ENCODE peak calls at places on chromosomes 12 and 14, in six cellular contexts. I, S, Q, N, E and B are unnamed samples.

GRCh38 chr12:103791350-103791920 is 49.6 kb downstream of the NT5DC3 start:
- DNase-seq in N (no peak), S (no peak), I (no peak), Q (no peak), E (no peak), B (no peak)

GRCh38 chr12:40154381-40154780 is 48.5 kb upstream of the SLC2A13 start:
- DNase-seq in E (no peak), I (no peak), N (no peak), Q (no peak), S (no peak), B (no peak)

GRCh38 chr14:76022991-76023390 is 37.4 kb downstream of the IFT43 start:
- DNase-seq in Q (no peak), E (no peak), N (no peak), S (no peak), I (no peak), B (no peak)

GRCh38 chr12:131827961-131828534 is at the start of gene MMP17:
- DNase-seq in Q (peak; percentile 85), I (no peak), E (peak; percentile 77), S (peak; percentile 68), N (no peak), B (peak; percentile 54)

GRCh38 chr14:101151930-101152310 is 248.4 kb upstream of the RTL1 start:
- DNase-seq in E (no peak), I (no peak), N (no peak), S (no peak), Q (no peak), B (no peak)

GRCh38 chr12:57846285-57846576 is 298 bp downstream of the CTDSP2 start:
- DNase-seq in I (no peak), S (no peak), E (no peak), Q (no peak), N (no peak), B (no peak)

GRCh38 chr12:96140110-96140509 is 54.1 kb upstream of the ELK3 start:
- DNase-seq in Q (no peak), I (no peak), N (no peak), E (no peak), S (no peak), B (no peak)

GRCh38 chr12:10634427-10634826 is 21.0 kb upstream of the MAGOHB start:
- DNase-seq in E (no peak), S (no peak), N (peak; percentile 3), Q (no peak), I (no peak), B (no peak)

GRCh38 chr12:43891856-43892574 is 56.1 kb downstream of the TMEM117 start:
- DNase-seq in Q (no peak), S (no peak), N (peak; percentile 5), I (no peak), E (no peak), B (no peak)

GRCh38 chr12:76422878-76423438 is 74.7 kb upstream of the BBS10 start:
- DNase-seq in S (no peak), N (no peak), E (no peak), I (no peak), Q (no peak), B (no peak)

GRCh38 chr14:89728964-89729363 is 225.6 kb downstream of the EFCAB11 start:
- DNase-seq in S (no peak), I (no peak), E (no peak), N (no peak), Q (no peak), B (no peak)

GRCh38 chr12:91515944-91516739 is 333.5 kb upstream of the DCN start:
- DNase-seq in N (no peak), I (no peak), E (no peak), Q (no peak), S (no peak), B (no peak)

GRCh38 chr14:67821121-67821520 is 1.5 kb downstream of the RAD51B start:
- DNase-seq in S (no peak), I (no peak), E (no peak), Q (no peak), N (no peak), B (no peak)

GRCh38 chr14:67817750-67818438 is 1.5 kb upstream of the ZFYVE26 start:
- DNase-seq in N (no peak), E (no peak), Q (no peak), S (no peak), I (no peak), B (no peak)

GRCh38 chr14:67820428-67820881 is 876 bp downstream of the RAD51B start:
- DNase-seq in N (peak; percentile 12), I (no peak), S (no peak), Q (peak; percentile 26), E (no peak), B (no peak)

GRCh38 chr14:67816326-67817009 is at the start of gene ZFYVE26:
- DNase-seq in N (peak; percentile 98), Q (peak; percentile 93), S (peak; percentile 64), I (peak; percentile 98), E (peak; percentile 90), B (peak; percentile 65)

GRCh38 chr14:67819563-67820411 is at the start of gene RAD51B:
- DNase-seq in E (peak; percentile 91), N (peak; percentile 76), Q (peak; percentile 87), I (peak; percentile 77), S (peak; percentile 35), B (peak; percentile 57)
- TF ChIP-seq POLR2A in E (no peak), N (peak; percentile 37), Q (peak; percentile 57), I (no peak), S (peak; percentile 32), B (peak; percentile 58)

DNA sequence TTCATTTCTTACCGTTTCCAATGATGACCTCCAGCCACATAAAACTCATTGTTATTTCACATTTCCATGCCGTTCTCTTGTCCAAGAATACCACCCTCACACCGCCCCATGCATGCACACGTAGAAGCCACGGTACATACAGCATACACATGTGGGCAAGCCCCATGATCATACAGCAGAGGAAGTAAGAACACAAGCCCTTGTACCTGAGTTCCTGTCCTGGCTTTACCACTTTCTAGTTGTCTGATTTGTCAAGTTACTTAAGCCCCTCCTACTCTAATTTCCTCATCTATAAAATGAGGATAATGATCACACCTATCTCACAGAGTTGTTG is 59.9 kb downstream of the DUSP16 start:
- DNase-seq in E (no peak), I (no peak), S (no peak), N (no peak), Q (no peak), B (no peak)
- TF ChIP-seq TAF1 in E (no peak), I (no peak), S (no peak), N (no peak), Q (no peak), B (no peak)

GRCh38 chr14:61323970-61324369 is 2.6 kb downstream of the PRKCH start:
- DNase-seq in Q (no peak), N (no peak), I (no peak), E (no peak), S (no peak), B (no peak)

GRCh38 chr14:61321385-61322010 is at the start of gene PRKCH:
- DNase-seq in E (peak; percentile 79), Q (peak; percentile 74), I (no peak), S (peak; percentile 78), N (peak; percentile 11), B (peak; percentile 55)

GRCh38 chr14:61322799-61323290 is 1.5 kb downstream of the PRKCH start:
- DNase-seq in E (no peak), Q (no peak), N (no peak), S (no peak), I (no peak), B (no peak)

GRCh38 chr14:61320806-61321384 is 484 bp upstream of the PRKCH start:
- DNase-seq in I (no peak), S (no peak), Q (no peak), N (no peak), E (no peak), B (no peak)

GRCh38 chr14:61322011-61322798 is 826 bp downstream of the PRKCH start:
- DNase-seq in N (no peak), S (no peak), I (no peak), E (peak; percentile 63), Q (no peak), B (no peak)
- TF ChIP-seq POLR2AphosphoS5 in N (no peak), S (no peak), I (no peak), E (no peak), Q (no peak), B (no peak)

GRCh38 chr14:29111554-29111953 is 345.0 kb downstream of the FOXG1 start:
- DNase-seq in I (no peak), E (no peak), Q (no peak), S (no peak), N (no peak), B (no peak)

GRCh38 chr14:29108908-29109307 is 342.3 kb downstream of the FOXG1 start:
- DNase-seq in N (no peak), Q (no peak), I (no peak), E (no peak), S (no peak), B (no peak)

DNA sequence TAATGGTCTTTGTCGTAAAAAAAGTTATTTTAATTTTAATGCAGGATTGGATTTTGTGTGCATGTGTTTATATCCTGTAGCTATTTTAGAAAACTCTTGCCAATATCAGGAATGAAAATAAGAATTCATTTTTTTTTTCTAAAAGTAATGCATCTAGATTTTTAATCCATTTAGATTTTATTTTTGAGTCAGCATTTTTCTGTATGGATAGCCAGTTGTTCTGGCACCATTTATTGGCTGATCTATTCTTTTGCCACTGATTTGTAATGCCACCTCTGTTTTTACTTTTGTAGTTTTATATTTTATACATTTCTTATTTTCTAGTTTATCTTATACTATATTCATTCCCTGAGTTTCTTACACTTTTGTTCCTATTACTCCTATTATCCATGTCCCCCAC is 343.0 kb downstream of the FOXG1 start:
- DNase-seq in I (no peak), N (no peak), Q (no peak), E (no peak), S (no peak), B (no peak)
- TF ChIP-seq POLR2A in I (no peak), N (no peak), Q (no peak), E (no peak), S (no peak), B (no peak)

GRCh38 chr12:107748472-107748871 is 12.5 kb downstream of the PRDM4 start:
- DNase-seq in E (no peak), N (no peak), Q (no peak), I (no peak), S (no peak), B (no peak)
- TF ChIP-seq TAF1 in E (no peak), N (no peak), Q (no peak), I (no peak), S (no peak), B (no peak)

GRCh38 chr14:22685467-22685866 is 41.3 kb upstream of the OR6J1 start:
- DNase-seq in N (no peak), Q (peak; percentile 46), I (no peak), S (no peak), E (no peak), B (no peak)

GRCh38 chr14:22689186-22689585 is 45.0 kb upstream of the OR6J1 start:
- DNase-seq in E (no peak), S (no peak), N (peak; percentile 91), Q (peak; percentile 24), I (no peak), B (no peak)

GRCh38 chr14:22692194-22692593 is 48.0 kb upstream of the OR6J1 start:
- DNase-seq in E (no peak), N (no peak), I (no peak), S (no peak), Q (no peak), B (no peak)

GRCh38 chr14:22691171-22691570 is 47.0 kb upstream of the OR6J1 start:
- DNase-seq in S (no peak), N (no peak), Q (no peak), I (no peak), E (no peak), B (no peak)
- TF ChIP-seq POLR2AphosphoS5 in S (no peak), N (no peak), Q (no peak), I (no peak), E (no peak), B (no peak)